ENCODE peak calls at places on chromosomes 7 and 10, in six cellular contexts. K is stimulated activated CD4-positive, alpha-beta T cell treated with anti-CD3 and anti-CD28 coated beads, TNF-alpha, amount 100 ng/mL, for 24 hours; G is renal cortical epithelial cell; P is activated naive CD4-positive, alpha-beta T cell treated with anti-CD3 and anti-CD28 coated beads, Interleukin-2, amount 10 ng/mL, durations not matched to agents 7 days and 5 days; S is iris pigment epithelial cell; R is HFF-Myc. Y is an unnamed sample.

GRCh38 chr7:25820432-25821040 is 331.5 kb upstream of the NFE2L3 start:
- DNase-seq in K (no peak), G (no peak), S (peak), R (no peak), P (no peak), Y (no peak)

GRCh38 chr7:18357691-18358090 is 137.9 kb upstream of the HDAC9 start:
- DNase-seq in K (no peak), P (no peak), G (peak), S (peak), R (peak), Y (no peak)

GRCh38 chr7:1095621-1096155 is 7.8 kb downstream of the GPER1 start:
- DNase-seq in G (peak), K (no peak), P (no peak), S (no peak), R (no peak), Y (no peak)

GRCh38 chr7:151968357-151968756 is 12.1 kb downstream of the GALNTL5 start:
- DNase-seq in G (no peak), S (no peak), R (no peak), K (no peak), P (no peak), Y (no peak)

GRCh38 chr10:9860045-9860444 is 1157.6 kb upstream of the CELF2 start:
- DNase-seq in P (no peak), G (no peak), K (no peak), R (no peak), S (peak), Y (no peak)

GRCh38 chr7:73770002-73770859 is at the start of gene CLDN3:
- DNase-seq in K (no peak), P (peak), R (no peak), G (peak), S (peak), Y (no peak)

GRCh38 chr7:101166909-101167644 is 1.7 kb upstream of the VGF start:
- DNase-seq in R (peak), S (no peak), P (no peak), K (no peak), G (no peak), Y (no peak)

GRCh38 chr10:7436490-7437100 is 25.8 kb upstream of the SFMBT2 start:
- DNase-seq in R (no peak), K (no peak), P (no peak), G (no peak), S (no peak), Y (no peak)

GRCh38 chr7:115679976-115680375 is 350.6 kb downstream of the TFEC start:
- DNase-seq in P (peak), S (peak), K (no peak), G (peak), R (no peak), Y (no peak)

GRCh38 chr10:21047511-21047910 is 150.4 kb upstream of the NEBL start:
- DNase-seq in P (no peak), G (no peak), S (peak), K (no peak), R (no peak), Y (no peak)

GRCh38 chr7:123533929-123534382 is 439 bp downstream of the IQUB start:
- DNase-seq in K (no peak), P (no peak), R (no peak), S (no peak), G (no peak), Y (no peak)

GRCh38 chr7:90320801-90321494 is at the start of gene FAM237B:
- DNase-seq in S (peak), K (no peak), P (no peak), G (no peak), R (no peak), Y (no peak)

GRCh38 chr10:32956365-32957197 is 1.4 kb downstream of the ITGB1 start:
- DNase-seq in K (no peak), G (no peak), R (no peak), S (no peak), P (no peak), Y (no peak)

GRCh38 chr10:105187243-105187642 is 546.2 kb downstream of the SORCS3 start:
- DNase-seq in K (no peak), P (no peak), S (peak), R (no peak), G (peak), Y (no peak)

GRCh38 chr7:37433166-37433565 is 15.5 kb downstream of the ELMO1 start:
- DNase-seq in K (no peak), R (no peak), G (no peak), P (no peak), S (no peak), Y (no peak)

GRCh38 chr10:62614389-62615157 is 189.9 kb upstream of the ADO start:
- DNase-seq in R (no peak), K (no peak), P (no peak), S (peak), G (peak), Y (no peak)

GRCh38 chr10:90413196-90413595 is 444.6 kb downstream of the HTR7 start:
- DNase-seq in P (no peak), G (no peak), K (no peak), R (no peak), S (peak), Y (no peak)

GRCh38 chr7:43921423-43921822 is 4.8 kb upstream of the UBE2D4 start:
- DNase-seq in R (no peak), K (no peak), P (no peak), G (no peak), S (no peak), Y (no peak)

GRCh38 chr7:1868400-1869165 is 198.5 kb downstream of the ELFN1 start:
- DNase-seq in G (no peak), S (no peak), K (no peak), P (no peak), R (no peak), Y (no peak)

GRCh38 chr10:69337312-69338132 is 59.2 kb downstream of the HK1 start:
- DNase-seq in R (peak), S (peak), K (no peak), P (no peak), G (peak), Y (no peak)

GRCh38 chr10:75924309-75924920 is 493.0 kb downstream of the LRMDA start:
- DNase-seq in K (no peak), P (no peak), G (no peak), S (no peak), R (no peak), Y (no peak)

GRCh38 chr7:134778941-134779740 is at the start of gene CALD1:
- DNase-seq in R (peak), P (no peak), G (peak), K (no peak), S (peak), Y (peak)

GRCh38 chr7:92833766-92834605 is 2.4 kb downstream of the CDK6 start:
- DNase-seq in R (peak), K (peak), G (no peak), S (peak), P (peak), Y (peak)

GRCh38 chr7:71385362-71385761 is 253.4 kb downstream of the GALNT17 start:
- DNase-seq in G (no peak), K (no peak), R (no peak), S (no peak), P (no peak), Y (no peak)

GRCh38 chr10:44684641-44685040 is 226.5 kb upstream of the TMEM72 start:
- DNase-seq in P (no peak), R (no peak), S (no peak), K (no peak), G (peak), Y (no peak)

GRCh38 chr10:46528171-46528671 is 28.2 kb downstream of the GPRIN2 start:
- DNase-seq in K (no peak), R (no peak), S (no peak), G (no peak), P (peak), Y (no peak)

GRCh38 chr10:74883428-74883827 is 57.0 kb downstream of the KAT6B start:
- DNase-seq in P (no peak), R (no peak), G (no peak), K (no peak), S (no peak), Y (no peak)

GRCh38 chr10:80110986-80111385 is 21.5 kb upstream of the PLAC9 start:
- DNase-seq in G (no peak), R (no peak), K (no peak), S (no peak), P (no peak), Y (no peak)

GRCh38 chr7:117673367-117673766 is 193.5 kb downstream of the CFTR start:
- DNase-seq in K (no peak), P (no peak), S (no peak), R (no peak), G (peak), Y (no peak)

GRCh38 chr7:46450871-46451270 is 529.8 kb upstream of the IGFBP3 start:
- DNase-seq in P (no peak), S (no peak), R (no peak), K (no peak), G (no peak), Y (no peak)

GRCh38 chr7:158098125-158099030 is 489.2 kb downstream of the PTPRN2 start:
- DNase-seq in K (no peak), G (no peak), S (no peak), P (no peak), R (no peak), Y (no peak)

GRCh38 chr7:27110977-27111752 is 8.7 kb upstream of the HOXA2 start:
- DNase-seq in S (no peak), G (peak), P (no peak), R (no peak), K (no peak), Y (no peak)

Y was measured in mesothelial cell of epicardium.